ENCODE peak calls at places on chromosomes 12 and 14, in nine cellular contexts. O, V, D, Q, F, Y, P, N and U are unnamed samples.

GRCh38 chr14:91059576-91060471 is 617 bp downstream of the RPS6KA5 start:
- DNase-seq in O (no peak), V (peak), D (peak), Q (peak), F (peak), Y (no peak), P (peak), N (peak), U (no peak)

GRCh38 chr14:70047598-70048312 is 141.0 kb downstream of the SLC8A3 start:
- DNase-seq in O (no peak), V (no peak), D (no peak), Q (no peak), F (no peak), Y (no peak), P (no peak), N (no peak), U (no peak)

GRCh38 chr12:100574262-100575074 is 984 bp downstream of the GAS2L3 start:
- DNase-seq in O (no peak), V (no peak), D (no peak), Q (no peak), F (no peak), Y (peak), P (peak), N (no peak), U (no peak)

GRCh38 chr12:94570161-94570560 is 80.2 kb downstream of the TMCC3 start:
- DNase-seq in O (no peak), V (no peak), D (no peak), Q (no peak), F (no peak), Y (no peak), P (no peak), N (no peak), U (no peak)

GRCh38 chr14:96297999-96298398 is 42.0 kb downstream of the BDKRB1 start:
- DNase-seq in O (no peak), V (no peak), D (no peak), Q (no peak), F (no peak), Y (no peak), P (no peak), N (no peak), U (no peak)

GRCh38 chr12:41407240-41407799 is 219.2 kb downstream of the PDZRN4 start:
- DNase-seq in O (no peak), V (no peak), D (no peak), Q (no peak), F (no peak), Y (no peak), P (no peak), N (no peak), U (no peak)

GRCh38 chr12:111443586-111443985 is 37.9 kb downstream of the SH2B3 start:
- DNase-seq in O (no peak), V (no peak), D (no peak), Q (peak), F (peak), Y (no peak), P (no peak), N (no peak), U (no peak)

GRCh38 chr12:112466011-112466422 is 47.3 kb downstream of the PTPN11 start:
- DNase-seq in O (no peak), V (no peak), D (no peak), Q (no peak), F (no peak), Y (no peak), P (peak), N (no peak), U (no peak)

GRCh38 chr14:54702014-54702491 is 135.1 kb downstream of the SAMD4A start:
- DNase-seq in O (no peak), V (no peak), D (no peak), Q (no peak), F (no peak), Y (no peak), P (no peak), N (no peak), U (no peak)

GRCh38 chr14:35696575-35696974 is 112.5 kb downstream of the RALGAPA1 start:
- DNase-seq in O (no peak), V (no peak), D (no peak), Q (no peak), F (no peak), Y (no peak), P (no peak), N (no peak), U (no peak)

GRCh38 chr12:115306380-115306779 is 622.4 kb upstream of the TBX3 start:
- DNase-seq in O (no peak), V (no peak), D (no peak), Q (no peak), F (no peak), Y (no peak), P (no peak), N (no peak), U (no peak)

GRCh38 chr14:56891226-56891625 is 80.9 kb upstream of the OTX2 start:
- DNase-seq in O (no peak), V (no peak), D (no peak), Q (no peak), F (no peak), Y (no peak), P (no peak), N (no peak), U (no peak)

GRCh38 chr12:43267782-43268181 is 284.2 kb downstream of the ADAMTS20 start:
- DNase-seq in O (no peak), V (no peak), D (no peak), Q (no peak), F (no peak), Y (no peak), P (no peak), N (no peak), U (no peak)

GRCh38 chr12:724194-724855 is 28.1 kb upstream of the WNK1 start:
- DNase-seq in O (no peak), V (no peak), D (no peak), Q (no peak), F (no peak), Y (no peak), P (no peak), N (no peak), U (no peak)

GRCh38 chr12:26798669-26799068 is 34.3 kb downstream of the ITPR2 start:
- DNase-seq in O (no peak), V (no peak), D (no peak), Q (no peak), F (no peak), Y (no peak), P (no peak), N (no peak), U (no peak)

GRCh38 chr12:26800347-26800746 is 32.6 kb downstream of the ITPR2 start:
- DNase-seq in O (no peak), V (no peak), D (no peak), Q (no peak), F (no peak), Y (no peak), P (no peak), N (no peak), U (no peak)

GRCh38 chr12:26799741-26800140 is 33.3 kb downstream of the ITPR2 start:
- DNase-seq in O (no peak), V (no peak), D (no peak), Q (no peak), F (no peak), Y (no peak), P (no peak), N (no peak), U (no peak)

GRCh38 chr12:26795899-26796298 is 37.1 kb downstream of the ITPR2 start:
- DNase-seq in O (no peak), V (peak), D (no peak), Q (no peak), F (no peak), Y (no peak), P (no peak), N (no peak), U (no peak)

DNA sequence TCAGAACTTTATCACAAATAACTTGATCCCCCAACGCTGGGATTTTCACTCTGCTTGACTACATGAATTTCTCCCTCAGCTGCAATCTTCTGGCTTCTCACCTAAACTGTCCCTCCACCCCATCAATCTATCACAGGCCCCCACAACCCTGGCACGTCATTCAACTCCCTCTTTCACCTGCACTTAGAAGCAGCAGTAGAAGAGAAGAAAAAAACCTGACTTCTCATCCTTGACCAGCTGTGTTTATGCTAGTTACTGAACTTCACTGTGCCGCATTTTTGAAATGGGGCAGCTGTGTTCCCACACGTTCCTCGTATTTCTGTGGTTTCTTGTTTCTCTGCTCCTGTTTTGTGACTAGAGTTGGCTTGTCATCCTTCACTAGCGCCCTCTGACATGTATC is 35.0 kb downstream of the ITPR2 start:
- DNase-seq in O (peak), V (no peak), D (no peak), Q (no peak), F (no peak), Y (no peak), P (no peak), N (no peak), U (no peak)
- TF ChIP-seq CTCF in O (no peak), V (no peak), D (no peak), Q (no peak), F (no peak), Y (no peak), P (no peak), N (no peak), U (no peak)

DNA sequence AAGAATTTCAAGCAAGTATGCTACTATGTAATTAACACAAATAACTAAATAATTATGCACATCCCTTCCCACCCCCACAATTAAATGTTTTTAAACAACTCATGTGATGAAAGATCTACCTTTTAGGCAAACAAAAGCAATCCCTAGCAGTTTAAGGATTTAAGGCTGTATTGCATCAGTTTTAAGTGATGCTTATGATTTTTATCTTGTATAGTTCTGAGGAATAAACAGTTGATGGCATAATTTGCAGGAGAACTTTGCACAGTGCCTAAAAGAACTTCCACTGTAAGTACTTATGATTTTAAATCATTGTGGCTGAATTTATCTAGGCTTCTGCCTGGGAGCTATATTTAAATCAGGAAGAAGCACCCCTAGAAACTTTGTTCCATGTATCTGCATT is 388.7 kb downstream of the BCAT1 start:
- DNase-seq in O (no peak), V (no peak), D (no peak), Q (no peak), F (no peak), Y (no peak), P (no peak), N (no peak), U (no peak)
- H3K4me3 ChIP-seq in O (peak), V (no peak), D (peak), Q (peak), F (no peak), Y (peak), P (no peak), N (no peak), U (no peak)

GRCh38 chr12:40375076-40375475 is 150.3 kb downstream of the LRRK2 start:
- DNase-seq in O (no peak), V (no peak), D (no peak), Q (no peak), F (no peak), Y (no peak), P (no peak), N (no peak), U (no peak)
- TF ChIP-seq CTCF in O (peak), V (no peak), D (no peak), Q (no peak), F (no peak), Y (peak), P (no peak), N (no peak), U (no peak)

GRCh38 chr12:121060149-121061001 is 21.3 kb upstream of the OASL start:
- DNase-seq in O (no peak), V (no peak), D (no peak), Q (peak), F (peak), Y (peak), P (peak), N (peak), U (no peak)
- H3K4me3 ChIP-seq in O (peak), V (peak), D (peak), Q (peak), F (no peak), Y (peak), P (peak), N (peak), U (peak)

GRCh38 chr12:2834581-2835491 is at the start of gene NRIP2:
- DNase-seq in O (no peak), V (no peak), D (no peak), Q (no peak), F (no peak), Y (peak), P (no peak), N (peak), U (no peak)
- TF ChIP-seq CTCF in O (peak), V (no peak), D (no peak), Q (no peak), F (no peak), Y (peak), P (no peak), N (no peak), U (no peak)

GRCh38 chr12:68237068-68237467 is 11.5 kb upstream of the IL26 start:
- DNase-seq in O (no peak), V (no peak), D (no peak), Q (no peak), F (no peak), Y (no peak), P (no peak), N (no peak), U (no peak)
- H3K4me3 ChIP-seq in O (no peak), V (peak), D (peak), Q (peak), F (no peak), Y (peak), P (peak), N (peak), U (no peak)